ENCODE peak calls at places on chromosomes 11 and 22, in four cellular contexts. E is lower leg skin, P is NCI-H1092 treated with DMSO at 0.1 percent for 48 hours, T is head of caudate nucleus. V is an unnamed sample.

GRCh38 chr11:86715611-86716010 is 43.2 kb upstream of the ME3 start:
- DNase-seq in T (no peak), P (no peak), E (no peak), V (peak)

GRCh38 chr11:92865352-92865751 is 104.1 kb upstream of the MTNR1B start:
- DNase-seq in P (no peak), E (no peak), T (no peak), V (peak)

GRCh38 chr11:112617977-112618829 is 343.0 kb upstream of the NCAM1 start:
- DNase-seq in P (no peak), T (no peak), E (no peak), V (peak)

GRCh38 chr11:60204922-60205321 is 22.0 kb upstream of the MS4A6A start:
- DNase-seq in P (no peak), T (no peak), E (no peak), V (no peak)

GRCh38 chr11:46238078-46238966 is 39.1 kb upstream of the CREB3L1 start:
- DNase-seq in T (peak), E (peak), P (peak), V (peak)

GRCh38 chr11:91163619-91164451 is 941.0 kb upstream of the CHORDC1 start:
- DNase-seq in T (no peak), P (no peak), E (no peak), V (peak)

GRCh38 chr11:8038393-8038792 is 42.6 kb upstream of the TUB start:
- DNase-seq in T (peak), P (peak), E (no peak), V (no peak)

GRCh38 chr22:20566420-20567260 is 59.2 kb downstream of the MED15 start:
- DNase-seq in P (no peak), T (peak), E (peak), V (peak)

V was measured in M059J.